ENCODE peak calls at places on chromosome 9, in nine cellular contexts. F is prostate gland, B is right lobe of liver, E is spleen, P is IMR-90, A is stomach, V is tibial nerve, U is heart left ventricle, Y is sigmoid colon. M is an unnamed sample.

GRCh38 chr9:132006657-132007370 is 72.9 kb downstream of the MED27 start:
- DNase-seq in F (peak; percentile 58), B (no peak), E (no peak), P (peak; percentile 72), A (no peak), V (peak; percentile 36), U (no peak), Y (no peak), M (no peak)

GRCh38 chr9:37752646-37753488 is 738 bp upstream of the TRMT10B start:
- DNase-seq in F (no peak), B (no peak), E (no peak), P (no peak), A (no peak), V (no peak), U (no peak), Y (no peak), M (no peak)

GRCh38 chr9:115262477-115262876 is 144.5 kb upstream of the TNC start:
- DNase-seq in F (peak; percentile 96), B (peak; percentile 47), E (no peak), P (peak; percentile 75), A (peak; percentile 78), V (no peak), U (peak; percentile 84), Y (peak; percentile 95), M (no peak)

GRCh38 chr9:113673726-113674125 is 202.4 kb upstream of the ZNF618 start:
- DNase-seq in F (no peak), B (no peak), E (no peak), P (peak; percentile 71), A (no peak), V (no peak), U (no peak), Y (no peak), M (no peak)

GRCh38 chr9:122129969-122130368 is 29.6 kb downstream of the NDUFA8 start:
- DNase-seq in F (no peak), B (no peak), E (no peak), P (no peak), A (no peak), V (no peak), U (no peak), Y (no peak), M (no peak)

GRCh38 chr9:27460225-27461023 is 63.7 kb upstream of the IFNK start:
- DNase-seq in F (no peak), B (no peak), E (no peak), P (no peak), A (no peak), V (peak; percentile 20), U (no peak), Y (no peak), M (no peak)

GRCh38 chr9:13267743-13268142 is 11.7 kb downstream of the MPDZ start:
- DNase-seq in F (no peak), B (no peak), E (no peak), P (peak; percentile 94), A (no peak), V (no peak), U (no peak), Y (no peak), M (no peak)

GRCh38 chr9:84230355-84231136 is 110.0 kb downstream of the SLC28A3 start:
- DNase-seq in F (no peak), B (no peak), E (no peak), P (peak; percentile 10), A (no peak), V (no peak), U (no peak), Y (no peak), M (no peak)

GRCh38 chr9:87270241-87271234 is 227.1 kb upstream of the DAPK1 start:
- DNase-seq in F (no peak), B (no peak), E (no peak), P (peak; percentile 85), A (no peak), V (peak; percentile 36), U (no peak), Y (no peak), M (no peak)

GRCh38 chr9:85248514-85249312 is 493.0 kb downstream of the AGTPBP1 start:
- DNase-seq in F (no peak), B (no peak), E (no peak), P (no peak), A (no peak), V (no peak), U (no peak), Y (no peak), M (no peak)

GRCh38 chr9:125119643-125120286 is 23.6 kb downstream of the SCAI start:
- DNase-seq in F (no peak), B (no peak), E (no peak), P (peak; percentile 55), A (no peak), V (no peak), U (no peak), Y (no peak), M (no peak)

GRCh38 chr9:89376741-89377140 is 58.4 kb downstream of the SECISBP2 start:
- DNase-seq in F (no peak), B (no peak), E (no peak), P (no peak), A (no peak), V (no peak), U (no peak), Y (no peak), M (no peak)

GRCh38 chr9:8255852-8256251 is 456.3 kb upstream of the DMAC1 start:
- DNase-seq in F (no peak), B (no peak), E (no peak), P (no peak), A (no peak), V (no peak), U (no peak), Y (no peak), M (no peak)

GRCh38 chr9:89579741-89580395 is 24.9 kb upstream of the GADD45G start:
- DNase-seq in F (no peak), B (peak; percentile 28), E (no peak), P (no peak), A (no peak), V (no peak), U (no peak), Y (no peak), M (no peak)

GRCh38 chr9:128115187-128116103 is 12.1 kb downstream of the PTGES2 start:
- DNase-seq in F (no peak), B (peak; percentile 94), E (peak; percentile 81), P (no peak), A (peak; percentile 94), V (no peak), U (no peak), Y (peak; percentile 61), M (peak; percentile 20)

GRCh38 chr9:73042155-73042554 is 89.3 kb upstream of the ALDH1A1 start:
- DNase-seq in F (no peak), B (no peak), E (no peak), P (no peak), A (no peak), V (no peak), U (no peak), Y (no peak), M (no peak)

GRCh38 chr9:121640486-121641227 is 10.8 kb upstream of the DAB2IP start:
- DNase-seq in F (no peak), B (no peak), E (peak; percentile 20), P (no peak), A (no peak), V (no peak), U (no peak), Y (no peak), M (no peak)

GRCh38 chr9:107193251-107193650 is 89.8 kb upstream of the RAD23B start:
- DNase-seq in F (no peak), B (no peak), E (no peak), P (no peak), A (no peak), V (no peak), U (no peak), Y (no peak), M (no peak)

GRCh38 chr9:126989847-126990821 is 75.6 kb downstream of the RALGPS1 start:
- DNase-seq in F (no peak), B (no peak), E (no peak), P (no peak), A (no peak), V (peak; percentile 84), U (peak; percentile 73), Y (peak; percentile 95), M (peak; percentile 66)

GRCh38 chr9:19998153-19998552 is 209.3 kb upstream of the SLC24A2 start:
- DNase-seq in F (no peak), B (no peak), E (no peak), P (peak; percentile 16), A (no peak), V (no peak), U (no peak), Y (no peak), M (no peak)

GRCh38 chr9:79559501-79560181 is 12.1 kb upstream of the TLE4 start:
- DNase-seq in F (no peak), B (no peak), E (no peak), P (peak; percentile 57), A (no peak), V (no peak), U (no peak), Y (no peak), M (no peak)

GRCh38 chr9:91949293-91949945 is 609 bp downstream of the ROR2 start:
- DNase-seq in F (peak; percentile 21), B (no peak), E (no peak), P (no peak), A (no peak), V (no peak), U (no peak), Y (peak; percentile 77), M (no peak)
- H3K27me3 ChIP-seq in F (no peaks in the 10 kb centered on the region), B (peaks cover 34% of the 10 kb centered on the region), E (peaks cover 100% of the 10 kb centered on the region), P (no peaks in the 10 kb centered on the region), A (peaks cover 20% of the 10 kb centered on the region), V (peaks cover 55% of the 10 kb centered on the region), U (peaks cover 53% of the 10 kb centered on the region), Y (no peaks in the 10 kb centered on the region), M (peaks cover 48% of the 10 kb centered on the region)

DNA sequence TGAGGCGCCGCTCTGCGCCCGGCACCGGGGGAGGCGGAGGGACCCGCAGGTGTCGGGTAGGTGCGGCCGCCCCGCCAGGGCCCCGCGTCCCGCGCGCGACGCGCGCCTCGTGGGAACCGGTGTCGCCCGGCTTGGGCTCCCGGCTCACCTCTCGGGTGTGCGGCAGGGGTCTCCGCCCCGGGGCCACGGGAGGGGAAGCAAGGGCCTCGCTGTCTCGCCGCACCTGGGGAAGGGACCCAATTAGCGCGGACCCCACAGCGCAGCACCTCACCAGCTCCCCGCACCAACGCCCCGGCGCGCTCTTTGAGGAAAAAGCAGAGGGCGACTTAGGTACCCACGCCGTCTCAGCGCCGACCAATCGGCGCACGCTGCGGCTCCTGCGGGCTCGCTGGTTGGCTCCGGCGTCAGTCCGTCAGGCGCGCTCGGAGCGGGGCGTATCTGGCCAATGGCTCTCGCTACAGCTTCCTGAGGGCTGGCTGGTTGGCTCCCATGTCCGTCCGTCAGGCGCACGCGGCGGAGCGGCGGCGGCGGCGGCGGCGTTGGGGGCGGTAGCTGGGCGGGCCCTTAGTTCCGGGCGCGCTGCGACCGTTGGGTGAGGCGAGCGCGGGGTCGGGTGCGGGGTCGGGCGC is at the start of gene TRAF2:
- DNase-seq in F (peak; percentile 98), B (peak; percentile 99), E (peak; percentile 97), P (peak; percentile 99), A (peak; percentile 99), V (peak; percentile 94), U (peak; percentile 99), Y (peak; percentile 99), M (peak; percentile 98)
- TF ChIP-seq POLR2A in F (peak; percentile 77), B (peak; percentile 85), E (no peak), P (no peak), A (no peak), V (no peak), U (peak; percentile 85), Y (no peak), M (peak; percentile 81)

GRCh38 chr9:33233659-33234335 is 6.2 kb upstream of the SPINK4 start:
- DNase-seq in F (peak; percentile 95), B (no peak), E (no peak), P (peak; percentile 99), A (peak; percentile 96), V (no peak), U (no peak), Y (no peak), M (peak; percentile 26)
- H3K27me3 ChIP-seq in F (no peaks in the 10 kb centered on the region), B (no peaks in the 10 kb centered on the region), E (no peaks in the 10 kb centered on the region), P (no peaks in the 10 kb centered on the region), A (no peaks in the 10 kb centered on the region), V (peaks cover 7% of the 10 kb centered on the region), U (no peaks in the 10 kb centered on the region), Y (no peaks in the 10 kb centered on the region), M (no peaks in the 10 kb centered on the region)

GRCh38 chr9:105244274-105244995 is at the start of gene SLC44A1:
- DNase-seq in F (peak; percentile 96), B (peak; percentile 98), E (peak; percentile 99), P (peak; percentile 92), A (peak; percentile 98), V (peak; percentile 89), U (peak; percentile 97), Y (peak; percentile 98), M (peak; percentile 95)
- TF ChIP-seq POLR2A in F (peak; percentile 67), B (peak; percentile 97), E (peak; percentile 70), P (no peak), A (no peak), V (peak; percentile 73), U (peak; percentile 90), Y (no peak), M (peak; percentile 88)

M was measured in gastrocnemius medialis.